ENCODE peak calls at places on chromosomes 2 and 18, in four cellular contexts. One of them, this sample, is unnamed.

GRCh38 chr2:143705108-143705686 is 576.0 kb downstream of the ARHGAP15 start:
- DNase-seq in cardiac fibroblast: peak
- DNase-seq in Calu3: no peak
- DNase-seq in D721Med: no peak
- DNase-seq in this sample: peak

GRCh38 chr18:76467371-76468190 is 27.5 kb downstream of the ZNF516 start:
- DNase-seq in cardiac fibroblast: peak
- DNase-seq in Calu3: no peak
- DNase-seq in D721Med: no peak
- DNase-seq in this sample: peak

GRCh38 chr2:7773362-7773973 is 856.3 kb downstream of the RNF144A start:
- DNase-seq in cardiac fibroblast: no peak
- DNase-seq in Calu3: peak
- DNase-seq in D721Med: no peak
- DNase-seq in this sample: no peak

GRCh38 chr2:62010632-62011276 is 105.3 kb downstream of the COMMD1 start:
- DNase-seq in cardiac fibroblast: no peak
- DNase-seq in Calu3: no peak
- DNase-seq in D721Med: no peak
- DNase-seq in this sample: no peak

GRCh38 chr2:26994975-26995374 is 24.5 kb downstream of the MAPRE3 start:
- DNase-seq in cardiac fibroblast: no peak
- DNase-seq in Calu3: no peak
- DNase-seq in D721Med: no peak
- DNase-seq in this sample: no peak

GRCh38 chr2:145592362-145592761 is 1072.4 kb upstream of the ZEB2 start:
- DNase-seq in cardiac fibroblast: peak
- DNase-seq in Calu3: no peak
- DNase-seq in D721Med: no peak
- DNase-seq in this sample: peak

GRCh38 chr18:41060967-41061366 is 894.1 kb upstream of the PIK3C3 start:
- DNase-seq in cardiac fibroblast: no peak
- DNase-seq in Calu3: no peak
- DNase-seq in D721Med: no peak
- DNase-seq in this sample: no peak

GRCh38 chr2:74764429-74765272 is 69.3 kb upstream of the HK2 start:
- DNase-seq in cardiac fibroblast: peak
- DNase-seq in Calu3: no peak
- DNase-seq in D721Med: no peak
- DNase-seq in this sample: peak

GRCh38 chr2:94873362-94874276 is 2.4 kb downstream of the TEKT4 start:
- DNase-seq in cardiac fibroblast: no peak
- DNase-seq in Calu3: no peak
- DNase-seq in D721Med: no peak
- DNase-seq in this sample: no peak

GRCh38 chr2:165634855-165635254 is 159.2 kb downstream of the GALNT3 start:
- DNase-seq in cardiac fibroblast: peak
- DNase-seq in Calu3: no peak
- DNase-seq in D721Med: no peak
- DNase-seq in this sample: peak

GRCh38 chr18:51235011-51235789 is 37.7 kb upstream of the MEX3C start:
- DNase-seq in cardiac fibroblast: peak
- DNase-seq in Calu3: peak
- DNase-seq in D721Med: no peak
- DNase-seq in this sample: peak

GRCh38 chr2:216665717-216666116 is 29.6 kb downstream of the IGFBP5 start:
- DNase-seq in cardiac fibroblast: no peak
- DNase-seq in Calu3: peak
- DNase-seq in D721Med: no peak
- DNase-seq in this sample: peak

GRCh38 chr2:30800159-30800558 is 7.1 kb downstream of the CAPN13 start:
- DNase-seq in cardiac fibroblast: no peak
- DNase-seq in Calu3: no peak
- DNase-seq in D721Med: no peak
- DNase-seq in this sample: no peak

GRCh38 chr2:183172220-183172887 is 48.1 kb downstream of the NUP35 start:
- DNase-seq in cardiac fibroblast: no peak
- DNase-seq in Calu3: no peak
- DNase-seq in D721Med: no peak
- DNase-seq in this sample: no peak

GRCh38 chr2:84516234-84516986 is at the start of gene DNAH6:
- DNase-seq in cardiac fibroblast: peak
- DNase-seq in Calu3: peak
- DNase-seq in D721Med: peak
- DNase-seq in this sample: peak

GRCh38 chr2:131047920-131048560 is 45.2 kb downstream of the FAM168B start:
- DNase-seq in cardiac fibroblast: no peak
- DNase-seq in Calu3: no peak
- DNase-seq in D721Med: no peak
- DNase-seq in this sample: no peak

GRCh38 chr2:37181726-37182684 is 6.5 kb downstream of the SULT6B1 start:
- DNase-seq in cardiac fibroblast: no peak
- DNase-seq in Calu3: no peak
- DNase-seq in D721Med: no peak
- DNase-seq in this sample: no peak

GRCh38 chr18:57078614-57079013 is 68.3 kb upstream of the BOD1L2 start:
- DNase-seq in cardiac fibroblast: no peak
- DNase-seq in Calu3: no peak
- DNase-seq in D721Med: no peak
- DNase-seq in this sample: no peak

GRCh38 chr2:192194065-192194865 is 468 bp downstream of the TMEFF2 start:
- DNase-seq in cardiac fibroblast: peak
- DNase-seq in Calu3: peak
- DNase-seq in D721Med: no peak
- DNase-seq in this sample: no peak

GRCh38 chr2:144666032-144666431 is 146.1 kb upstream of the ZEB2 start:
- DNase-seq in cardiac fibroblast: peak
- DNase-seq in Calu3: no peak
- DNase-seq in D721Med: no peak
- DNase-seq in this sample: peak

GRCh38 chr2:159322419-159322818 is 35.9 kb upstream of the WDSUB1 start:
- DNase-seq in cardiac fibroblast: no peak
- DNase-seq in Calu3: no peak
- DNase-seq in D721Med: no peak
- DNase-seq in this sample: no peak

DNA sequence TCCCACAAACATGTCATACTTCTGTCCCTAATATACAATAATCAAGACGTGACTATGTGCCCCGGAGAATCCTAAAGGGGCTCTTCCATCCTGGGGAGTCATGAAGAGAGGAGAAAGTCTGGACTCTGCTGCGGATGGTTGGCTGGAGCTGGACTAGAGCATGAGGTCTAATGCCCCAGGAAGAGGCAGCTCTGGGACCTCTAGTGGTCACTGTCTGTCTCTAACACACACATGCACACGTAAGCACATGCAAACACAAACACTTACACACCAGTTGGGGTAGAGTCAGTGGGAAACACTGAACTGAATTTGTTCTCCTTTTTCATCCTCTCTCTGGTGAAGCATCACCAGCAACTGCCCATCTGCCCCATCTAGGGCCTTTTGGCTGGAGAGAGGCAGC is 271.6 kb downstream of the TDRD15 start:
- DNase-seq in cardiac fibroblast: no peak
- DNase-seq in Calu3: no peak
- DNase-seq in D721Med: no peak
- DNase-seq in this sample: no peak
- TF ChIP-seq CTCF in cardiac fibroblast: no peak
- TF ChIP-seq CTCF in Calu3: peak
- TF ChIP-seq CTCF in D721Med: peak
- TF ChIP-seq CTCF in this sample: no peak

GRCh38 chr2:133498615-133499585 is 69.4 kb downstream of the NCKAP5 start:
- DNase-seq in cardiac fibroblast: no peak
- DNase-seq in Calu3: no peak
- DNase-seq in D721Med: no peak
- DNase-seq in this sample: no peak
- TF ChIP-seq CTCF in cardiac fibroblast: no peak
- TF ChIP-seq CTCF in Calu3: no peak
- TF ChIP-seq CTCF in D721Med: no peak
- TF ChIP-seq CTCF in this sample: no peak

GRCh38 chr2:205694256-205694655 is 12.0 kb downstream of the NRP2 start:
- DNase-seq in cardiac fibroblast: no peak
- DNase-seq in Calu3: no peak
- DNase-seq in D721Med: no peak
- DNase-seq in this sample: no peak

GRCh38 chr2:205699554-205700289 is 17.4 kb downstream of the NRP2 start:
- DNase-seq in cardiac fibroblast: no peak
- DNase-seq in Calu3: no peak
- DNase-seq in D721Med: no peak
- DNase-seq in this sample: no peak

GRCh38 chr2:205698556-205699282 is 16.4 kb downstream of the NRP2 start:
- DNase-seq in cardiac fibroblast: peak
- DNase-seq in Calu3: no peak
- DNase-seq in D721Med: no peak
- DNase-seq in this sample: peak

GRCh38 chr2:205695460-205695979 is 13.2 kb downstream of the NRP2 start:
- DNase-seq in cardiac fibroblast: peak
- DNase-seq in Calu3: no peak
- DNase-seq in D721Med: no peak
- DNase-seq in this sample: peak

GRCh38 chr2:205696541-205697441 is 14.5 kb downstream of the NRP2 start:
- DNase-seq in cardiac fibroblast: no peak
- DNase-seq in Calu3: no peak
- DNase-seq in D721Med: no peak
- DNase-seq in this sample: peak
- TF ChIP-seq CTCF in cardiac fibroblast: peak
- TF ChIP-seq CTCF in Calu3: no peak
- TF ChIP-seq CTCF in D721Med: no peak
- TF ChIP-seq CTCF in this sample: peak

GRCh38 chr2:4635289-4635688 is 931.9 kb downstream of the DCDC2C start:
- DNase-seq in cardiac fibroblast: no peak
- DNase-seq in Calu3: no peak
- DNase-seq in D721Med: no peak
- DNase-seq in this sample: no peak
- TF ChIP-seq CTCF in cardiac fibroblast: no peak
- TF ChIP-seq CTCF in Calu3: no peak
- TF ChIP-seq CTCF in D721Med: no peak
- TF ChIP-seq CTCF in this sample: no peak

GRCh38 chr2:117917223-117917917 is 96.5 kb downstream of the CCDC93 start:
- DNase-seq in cardiac fibroblast: peak
- DNase-seq in Calu3: no peak
- DNase-seq in D721Med: no peak
- DNase-seq in this sample: peak
- TF ChIP-seq CTCF in cardiac fibroblast: peak
- TF ChIP-seq CTCF in Calu3: no peak
- TF ChIP-seq CTCF in D721Med: no peak
- TF ChIP-seq CTCF in this sample: peak

GRCh38 chr2:14944562-14945346 is 312.2 kb downstream of the LRATD1 start:
- DNase-seq in cardiac fibroblast: peak
- DNase-seq in Calu3: peak
- DNase-seq in D721Med: no peak
- DNase-seq in this sample: peak
- TF ChIP-seq CTCF in cardiac fibroblast: peak
- TF ChIP-seq CTCF in Calu3: no peak
- TF ChIP-seq CTCF in D721Med: peak
- TF ChIP-seq CTCF in this sample: no peak

This sample was measured in fibroblast of pulmonary artery.